ENCODE peak calls at places on chromosomes 16 and 17, in nine cellular contexts. One of them, this sample, is unnamed.
A peak's percentile ranks its signal among the peaks of the same experiment; 100 is the strongest.

GRCh38 chr16:77373726-77374125 is 61.1 kb downstream of the ADAMTS18 start:
- DNase-seq in SK-N-SH: no peak
- DNase-seq in K562: no peak
- DNase-seq in H9: no peak
- DNase-seq in PC-9: no peak
- DNase-seq in HCT116: no peak
- DNase-seq in HepG2: no peak
- DNase-seq in hepatocyte: peak; percentile 52
- DNase-seq in fibroblast of lung: no peak
- DNase-seq in this sample: no peak

GRCh38 chr17:41019415-41019814 is 7.6 kb downstream of the KRTAP1-5 start:
- DNase-seq in SK-N-SH: no peak
- DNase-seq in K562: no peak
- DNase-seq in H9: no peak
- DNase-seq in PC-9: no peak
- DNase-seq in HCT116: no peak
- DNase-seq in HepG2: no peak
- DNase-seq in hepatocyte: no peak
- DNase-seq in fibroblast of lung: no peak
- DNase-seq in this sample: peak; percentile 11

GRCh38 chr17:3956983-3957382 is 7.3 kb downstream of the ATP2A3 start:
- DNase-seq in SK-N-SH: no peak
- DNase-seq in K562: no peak
- DNase-seq in H9: no peak
- DNase-seq in PC-9: no peak
- DNase-seq in HCT116: no peak
- DNase-seq in HepG2: no peak
- DNase-seq in hepatocyte: no peak
- DNase-seq in fibroblast of lung: no peak
- DNase-seq in this sample: no peak

GRCh38 chr17:4899341-4900230 is at the start of gene C17orf107:
- DNase-seq in SK-N-SH: no peak
- DNase-seq in K562: no peak
- DNase-seq in H9: peak; percentile 89
- DNase-seq in PC-9: peak; percentile 44
- DNase-seq in HCT116: no peak
- DNase-seq in HepG2: no peak
- DNase-seq in hepatocyte: peak; percentile 94
- DNase-seq in fibroblast of lung: peak; percentile 72
- DNase-seq in this sample: no peak

GRCh38 chr16:679808-680624 is at the start of gene STUB1:
- DNase-seq in SK-N-SH: peak; percentile 96
- DNase-seq in K562: peak; percentile 78
- DNase-seq in H9: peak; percentile 95
- DNase-seq in PC-9: peak; percentile 94
- DNase-seq in HCT116: peak; percentile 48
- DNase-seq in HepG2: peak; percentile 76
- DNase-seq in hepatocyte: peak; percentile 95
- DNase-seq in fibroblast of lung: peak; percentile 86
- DNase-seq in this sample: peak; percentile 96

GRCh38 chr17:43994272-43995149 is 9.9 kb upstream of the NAGS start:
- DNase-seq in SK-N-SH: peak; percentile 91
- DNase-seq in K562: peak; percentile 90
- DNase-seq in H9: peak; percentile 86
- DNase-seq in PC-9: peak; percentile 54
- DNase-seq in HCT116: no peak
- DNase-seq in HepG2: peak; percentile 54
- DNase-seq in hepatocyte: peak; percentile 81
- DNase-seq in fibroblast of lung: peak; percentile 63
- DNase-seq in this sample: peak; percentile 86

GRCh38 chr17:2090804-2091534 is 36.1 kb downstream of the HIC1 start:
- DNase-seq in SK-N-SH: peak; percentile 36
- DNase-seq in K562: peak; percentile 17
- DNase-seq in H9: peak; percentile 81
- DNase-seq in PC-9: peak; percentile 34
- DNase-seq in HCT116: no peak
- DNase-seq in HepG2: no peak
- DNase-seq in hepatocyte: peak; percentile 86
- DNase-seq in fibroblast of lung: peak; percentile 91
- DNase-seq in this sample: no peak

GRCh38 chr16:70565053-70565452 is 41.4 kb downstream of the SF3B3 start:
- DNase-seq in SK-N-SH: no peak
- DNase-seq in K562: no peak
- DNase-seq in H9: no peak
- DNase-seq in PC-9: no peak
- DNase-seq in HCT116: no peak
- DNase-seq in HepG2: no peak
- DNase-seq in hepatocyte: no peak
- DNase-seq in fibroblast of lung: no peak
- DNase-seq in this sample: no peak

GRCh38 chr17:42422958-42423712 is at the start of gene CAVIN1:
- DNase-seq in SK-N-SH: peak; percentile 83
- DNase-seq in K562: peak; percentile 99
- DNase-seq in H9: peak; percentile 99
- DNase-seq in PC-9: peak; percentile 97
- DNase-seq in HCT116: peak; percentile 85
- DNase-seq in HepG2: peak; percentile 90
- DNase-seq in hepatocyte: peak; percentile 94
- DNase-seq in fibroblast of lung: peak; percentile 98
- DNase-seq in this sample: no peak

GRCh38 chr17:42358434-42358833 is 29.8 kb downstream of the STAT3 start:
- DNase-seq in SK-N-SH: no peak
- DNase-seq in K562: no peak
- DNase-seq in H9: no peak
- DNase-seq in PC-9: no peak
- DNase-seq in HCT116: no peak
- DNase-seq in HepG2: no peak
- DNase-seq in hepatocyte: no peak
- DNase-seq in fibroblast of lung: no peak
- DNase-seq in this sample: no peak

GRCh38 chr17:48030531-48030930 is 7.1 kb downstream of the COPZ2 start:
- DNase-seq in SK-N-SH: no peak
- DNase-seq in K562: no peak
- DNase-seq in H9: no peak
- DNase-seq in PC-9: no peak
- DNase-seq in HCT116: no peak
- DNase-seq in HepG2: no peak
- DNase-seq in hepatocyte: no peak
- DNase-seq in fibroblast of lung: no peak
- DNase-seq in this sample: no peak

GRCh38 chr17:1076982-1077302 is 80.0 kb downstream of the TIMM22 start:
- DNase-seq in SK-N-SH: no peak
- DNase-seq in K562: no peak
- DNase-seq in H9: no peak
- DNase-seq in PC-9: no peak
- DNase-seq in HCT116: no peak
- DNase-seq in HepG2: no peak
- DNase-seq in hepatocyte: no peak
- DNase-seq in fibroblast of lung: no peak
- DNase-seq in this sample: no peak

GRCh38 chr16:3051009-3051408 is 4.6 kb downstream of the MMP25 start:
- DNase-seq in SK-N-SH: no peak
- DNase-seq in K562: no peak
- DNase-seq in H9: no peak
- DNase-seq in PC-9: no peak
- DNase-seq in HCT116: no peak
- DNase-seq in HepG2: no peak
- DNase-seq in hepatocyte: no peak
- DNase-seq in fibroblast of lung: no peak
- DNase-seq in this sample: no peak

GRCh38 chr17:40560592-40561293 is 4.5 kb downstream of the CCR7 start:
- DNase-seq in SK-N-SH: no peak
- DNase-seq in K562: peak; percentile 61
- DNase-seq in H9: no peak
- DNase-seq in PC-9: peak; percentile 37
- DNase-seq in HCT116: no peak
- DNase-seq in HepG2: no peak
- DNase-seq in hepatocyte: peak; percentile 5
- DNase-seq in fibroblast of lung: peak; percentile 76
- DNase-seq in this sample: peak; percentile 48

GRCh38 chr17:336110-337021 is 16.2 kb downstream of the RPH3AL start:
- DNase-seq in SK-N-SH: peak; percentile 62
- DNase-seq in K562: no peak
- DNase-seq in H9: peak; percentile 34
- DNase-seq in PC-9: no peak
- DNase-seq in HCT116: no peak
- DNase-seq in HepG2: no peak
- DNase-seq in hepatocyte: no peak
- DNase-seq in fibroblast of lung: no peak
- DNase-seq in this sample: peak; percentile 32

GRCh38 chr17:9273334-9274118 is 252.2 kb downstream of the NTN1 start:
- DNase-seq in SK-N-SH: no peak
- DNase-seq in K562: no peak
- DNase-seq in H9: no peak
- DNase-seq in PC-9: no peak
- DNase-seq in HCT116: no peak
- DNase-seq in HepG2: no peak
- DNase-seq in hepatocyte: no peak
- DNase-seq in fibroblast of lung: peak; percentile 59
- DNase-seq in this sample: no peak

GRCh38 chr16:56964243-56965148 is 2.7 kb downstream of the CETP start:
- DNase-seq in SK-N-SH: peak; percentile 79
- DNase-seq in K562: peak; percentile 86
- DNase-seq in H9: peak; percentile 94
- DNase-seq in PC-9: peak; percentile 77
- DNase-seq in HCT116: peak; percentile 79
- DNase-seq in HepG2: peak; percentile 83
- DNase-seq in hepatocyte: peak; percentile 85
- DNase-seq in fibroblast of lung: peak; percentile 92
- DNase-seq in this sample: peak; percentile 98
- H3K4me2 ChIP-seq in SK-N-SH: no peak overlapping the region
- H3K4me2 ChIP-seq in K562: peak overlapping the region; percentile 4
- H3K4me2 ChIP-seq in H9: no peak overlapping the region
- H3K4me2 ChIP-seq in PC-9: peak overlapping the region; percentile 31
- H3K4me2 ChIP-seq in HCT116: peak overlapping the region; percentile 63
- H3K4me2 ChIP-seq in HepG2: peak overlapping the region; percentile 43
- H3K4me2 ChIP-seq in hepatocyte: no peak overlapping the region
- H3K4me2 ChIP-seq in fibroblast of lung: peak overlapping the region; percentile 35
- H3K4me2 ChIP-seq in this sample: no peak overlapping the region

GRCh38 chr16:46702030-46702429 is 12.6 kb downstream of the ORC6 start:
- DNase-seq in SK-N-SH: no peak
- DNase-seq in K562: no peak
- DNase-seq in H9: no peak
- DNase-seq in PC-9: no peak
- DNase-seq in HCT116: no peak
- DNase-seq in HepG2: no peak
- DNase-seq in hepatocyte: no peak
- DNase-seq in fibroblast of lung: no peak
- DNase-seq in this sample: no peak

GRCh38 chr16:46709464-46709863 is 20.0 kb downstream of the ORC6 start:
- DNase-seq in SK-N-SH: no peak
- DNase-seq in K562: no peak
- DNase-seq in H9: no peak
- DNase-seq in PC-9: no peak
- DNase-seq in HCT116: no peak
- DNase-seq in HepG2: no peak
- DNase-seq in hepatocyte: no peak
- DNase-seq in fibroblast of lung: no peak
- DNase-seq in this sample: no peak

GRCh38 chr16:46711106-46711769 is 21.8 kb downstream of the ORC6 start:
- DNase-seq in SK-N-SH: no peak
- DNase-seq in K562: no peak
- DNase-seq in H9: no peak
- DNase-seq in PC-9: no peak
- DNase-seq in HCT116: no peak
- DNase-seq in HepG2: no peak
- DNase-seq in hepatocyte: no peak
- DNase-seq in fibroblast of lung: no peak
- DNase-seq in this sample: no peak

GRCh38 chr16:46706642-46707041 is 17.2 kb downstream of the ORC6 start:
- DNase-seq in SK-N-SH: no peak
- DNase-seq in K562: no peak
- DNase-seq in H9: no peak
- DNase-seq in PC-9: no peak
- DNase-seq in HCT116: no peak
- DNase-seq in HepG2: no peak
- DNase-seq in hepatocyte: no peak
- DNase-seq in fibroblast of lung: no peak
- DNase-seq in this sample: no peak
- H3K79me2 ChIP-seq in SK-N-SH: no peaks in the 10 kb centered on the region
- H3K79me2 ChIP-seq in K562: no peaks in the 10 kb centered on the region
- H3K79me2 ChIP-seq in H9: no peaks in the 10 kb centered on the region
- H3K79me2 ChIP-seq in PC-9: no peaks in the 10 kb centered on the region
- H3K79me2 ChIP-seq in HCT116: no peaks in the 10 kb centered on the region
- H3K79me2 ChIP-seq in HepG2: no peaks in the 10 kb centered on the region
- H3K79me2 ChIP-seq in hepatocyte: no peaks in the 10 kb centered on the region
- H3K79me2 ChIP-seq in fibroblast of lung: no peaks in the 10 kb centered on the region
- H3K79me2 ChIP-seq in this sample: no peaks in the 10 kb centered on the region

GRCh38 chr17:72771734-72772133 is 320.8 kb downstream of the SLC39A11 start:
- DNase-seq in SK-N-SH: no peak
- DNase-seq in K562: no peak
- DNase-seq in H9: no peak
- DNase-seq in PC-9: no peak
- DNase-seq in HCT116: no peak
- DNase-seq in HepG2: no peak
- DNase-seq in hepatocyte: no peak
- DNase-seq in fibroblast of lung: no peak
- DNase-seq in this sample: no peak

GRCh38 chr17:72772331-72772821 is 320.1 kb downstream of the SLC39A11 start:
- DNase-seq in SK-N-SH: no peak
- DNase-seq in K562: no peak
- DNase-seq in H9: no peak
- DNase-seq in PC-9: no peak
- DNase-seq in HCT116: no peak
- DNase-seq in HepG2: no peak
- DNase-seq in hepatocyte: no peak
- DNase-seq in fibroblast of lung: no peak
- DNase-seq in this sample: peak; percentile 53

GRCh38 chr17:72775237-72775636 is 317.3 kb downstream of the SLC39A11 start:
- DNase-seq in SK-N-SH: no peak
- DNase-seq in K562: no peak
- DNase-seq in H9: no peak
- DNase-seq in PC-9: no peak
- DNase-seq in HCT116: no peak
- DNase-seq in HepG2: no peak
- DNase-seq in hepatocyte: no peak
- DNase-seq in fibroblast of lung: no peak
- DNase-seq in this sample: no peak

GRCh38 chr17:72775914-72776313 is 316.6 kb downstream of the SLC39A11 start:
- DNase-seq in SK-N-SH: peak; percentile 65
- DNase-seq in K562: no peak
- DNase-seq in H9: no peak
- DNase-seq in PC-9: no peak
- DNase-seq in HCT116: no peak
- DNase-seq in HepG2: no peak
- DNase-seq in hepatocyte: no peak
- DNase-seq in fibroblast of lung: no peak
- DNase-seq in this sample: no peak

GRCh38 chr17:72774251-72774650 is 318.2 kb downstream of the SLC39A11 start:
- DNase-seq in SK-N-SH: no peak
- DNase-seq in K562: no peak
- DNase-seq in H9: no peak
- DNase-seq in PC-9: no peak
- DNase-seq in HCT116: no peak
- DNase-seq in HepG2: no peak
- DNase-seq in hepatocyte: no peak
- DNase-seq in fibroblast of lung: no peak
- DNase-seq in this sample: no peak
- H3K4me2 ChIP-seq in SK-N-SH: no peak overlapping the region
- H3K4me2 ChIP-seq in K562: no peak overlapping the region
- H3K4me2 ChIP-seq in H9: no peak overlapping the region
- H3K4me2 ChIP-seq in PC-9: no peak overlapping the region
- H3K4me2 ChIP-seq in HCT116: no peak overlapping the region
- H3K4me2 ChIP-seq in HepG2: no peak overlapping the region
- H3K4me2 ChIP-seq in hepatocyte: no peak overlapping the region
- H3K4me2 ChIP-seq in fibroblast of lung: no peak overlapping the region
- H3K4me2 ChIP-seq in this sample: no peak overlapping the region

GRCh38 chr17:72539981-72540897 is 419.4 kb downstream of the SOX9 start:
- DNase-seq in SK-N-SH: peak; percentile 99
- DNase-seq in K562: peak; percentile 84
- DNase-seq in H9: peak; percentile 91
- DNase-seq in PC-9: peak; percentile 88
- DNase-seq in HCT116: peak; percentile 45
- DNase-seq in HepG2: peak; percentile 66
- DNase-seq in hepatocyte: peak; percentile 89
- DNase-seq in fibroblast of lung: peak; percentile 72
- DNase-seq in this sample: peak; percentile 85
- H3K79me2 ChIP-seq in SK-N-SH: peaks cover 10% of the 10 kb centered on the region
- H3K79me2 ChIP-seq in K562: no peaks in the 10 kb centered on the region
- H3K79me2 ChIP-seq in H9: no peaks in the 10 kb centered on the region
- H3K79me2 ChIP-seq in PC-9: peaks cover 78% of the 10 kb centered on the region
- H3K79me2 ChIP-seq in HCT116: peaks cover 62% of the 10 kb centered on the region
- H3K79me2 ChIP-seq in HepG2: peaks cover 74% of the 10 kb centered on the region
- H3K79me2 ChIP-seq in hepatocyte: peaks cover 63% of the 10 kb centered on the region
- H3K79me2 ChIP-seq in fibroblast of lung: no peaks in the 10 kb centered on the region
- H3K79me2 ChIP-seq in this sample: no peaks in the 10 kb centered on the region

This sample was measured in Karpas-422.